ENCODE peak calls at places on chromosomes 5 and 9, in five cellular contexts. Y, J, V, K and N are unnamed samples.

GRCh38 chr9:132647355-132647754 is 22.4 kb downstream of the DDX31 start:
- DNase-seq in Y (no peak), K (no peak), V (peak), J (no peak), N (peak)

GRCh38 chr5:80860934-80861613 is 99.1 kb upstream of the RASGRF2 start:
- DNase-seq in J (no peak), Y (no peak), V (no peak), K (no peak), N (peak)

GRCh38 chr5:170184007-170184687 is 48.6 kb upstream of the C5orf58 start:
- DNase-seq in J (peak), K (peak), Y (peak), V (peak), N (peak)

GRCh38 chr5:82272957-82273356 is 5.2 kb downstream of the RPS23 start:
- DNase-seq in V (no peak), J (peak), K (no peak), Y (no peak), N (no peak)

GRCh38 chr5:141650851-141651727 is at the start of gene FCHSD1:
- DNase-seq in Y (peak), K (peak), V (peak), J (peak), N (peak)

GRCh38 chr9:72473474-72474241 is 47.8 kb upstream of the TMC1 start:
- DNase-seq in V (no peak), Y (no peak), K (no peak), J (no peak), N (peak)

GRCh38 chr5:144191998-144192397 is 21.3 kb downstream of the KCTD16 start:
- DNase-seq in V (peak), K (no peak), J (no peak), Y (no peak), N (no peak)

GRCh38 chr5:16238018-16238417 is 58.4 kb upstream of the MARCHF11 start:
- DNase-seq in K (no peak), V (no peak), J (no peak), Y (no peak), N (no peak)

GRCh38 chr9:124188331-124189110 is 69.2 kb upstream of the NEK6 start:
- DNase-seq in Y (no peak), V (no peak), J (no peak), K (no peak), N (no peak)

GRCh38 chr5:13350754-13351153 is 593.7 kb downstream of the DNAH5 start:
- DNase-seq in V (no peak), Y (no peak), J (no peak), K (no peak), N (no peak)

GRCh38 chr5:133655966-133656365 is 43.6 kb upstream of the FSTL4 start:
- DNase-seq in Y (no peak), V (no peak), J (no peak), K (no peak), N (no peak)

GRCh38 chr5:122182491-122182921 is 53.2 kb downstream of the ZNF474 start:
- DNase-seq in Y (no peak), V (peak), J (peak), K (no peak), N (peak)

GRCh38 chr9:135507104-135508035 is 6.9 kb downstream of the MRPS2 start:
- DNase-seq in V (no peak), J (peak), Y (no peak), K (no peak), N (no peak)

GRCh38 chr5:131720714-131721113 is 76.1 kb downstream of the FNIP1 start:
- DNase-seq in Y (no peak), K (no peak), V (no peak), J (no peak), N (no peak)

GRCh38 chr9:110323831-110324230 is 13.8 kb downstream of the TXNDC8 start:
- DNase-seq in J (no peak), Y (no peak), K (no peak), V (no peak), N (no peak)

GRCh38 chr5:176887252-176887849 is 11.8 kb downstream of the HK3 start:
- DNase-seq in Y (no peak), J (peak), V (no peak), K (no peak), N (no peak)

GRCh38 chr5:143262393-143263174 is 140.9 kb downstream of the NR3C1 start:
- DNase-seq in V (no peak), K (no peak), J (no peak), Y (no peak), N (no peak)

GRCh38 chr5:174281855-174282254 is 236.3 kb downstream of the NSG2 start:
- DNase-seq in J (no peak), K (no peak), V (no peak), Y (no peak), N (no peak)

GRCh38 chr5:177497297-177498012 is at the start of gene PDLIM7:
- DNase-seq in V (peak), J (peak), Y (peak), K (peak), N (peak)

GRCh38 chr9:131732061-131732526 is 7.8 kb downstream of the RAPGEF1 start:
- DNase-seq in Y (no peak), K (no peak), V (no peak), J (no peak), N (no peak)

GRCh38 chr5:127029513-127030258 is 672 bp downstream of the MARCHF3 start:
- DNase-seq in K (peak), J (peak), Y (peak), V (peak), N (peak)

GRCh38 chr9:136182850-136183422 is 22.0 kb downstream of the LHX3 start:
- DNase-seq in J (no peak), K (no peak), V (no peak), Y (no peak), N (no peak)

GRCh38 chr9:127179633-127180401 is 57.4 kb upstream of the ANGPTL2 start:
- DNase-seq in K (no peak), J (peak), V (no peak), Y (no peak), N (no peak)

GRCh38 chr5:96572864-96573512 is 89.2 kb upstream of the CAST start:
- DNase-seq in K (no peak), Y (no peak), V (no peak), J (no peak), N (no peak)

GRCh38 chr5:33244441-33245150 is 196.2 kb upstream of the TARS1 start:
- DNase-seq in V (no peak), Y (no peak), K (no peak), J (no peak), N (no peak)

GRCh38 chr9:131960311-131960710 is 119.4 kb downstream of the MED27 start:
- DNase-seq in K (no peak), Y (no peak), V (no peak), J (no peak), N (no peak)

GRCh38 chr5:132425009-132425937 is 55.8 kb downstream of the SLC22A5 start:
- DNase-seq in V (peak), K (peak), Y (no peak), J (no peak), N (peak)

GRCh38 chr5:74378464-74378863 is 262.1 kb downstream of the ENC1 start:
- DNase-seq in J (no peak), Y (no peak), V (no peak), K (no peak), N (no peak)

GRCh38 chr9:131735238-131736181 is 4.4 kb downstream of the RAPGEF1 start:
- DNase-seq in J (no peak), Y (no peak), V (peak), K (no peak), N (no peak)

GRCh38 chr5:69048233-69048632 is 45.6 kb upstream of the SLC30A5 start:
- DNase-seq in J (no peak), K (no peak), V (no peak), Y (no peak), N (no peak)

GRCh38 chr5:175649967-175650366 is 7.9 kb upstream of the HRH2 start:
- DNase-seq in K (no peak), Y (no peak), V (no peak), J (no peak), N (no peak)

GRCh38 chr9:77982985-77983662 is 48.5 kb downstream of the GNAQ start:
- DNase-seq in K (no peak), J (no peak), V (no peak), Y (no peak), N (no peak)

GRCh38 chr9:120555884-120556283 is 24.1 kb downstream of the CDK5RAP2 start:
- DNase-seq in V (no peak), Y (no peak), J (no peak), K (no peak), N (no peak)